ENCODE peak calls at places on chromosome 16, in four cellular contexts. X is SK-N-SH, G is neural progenitor cell, J is mammary epithelial cell. F is an unnamed sample. For H3K79me2 and H3K4me1, the result is how much of the 10 kb centered on the place peaks cover.

GRCh38 chr16:86554599-86554916 is 477 bp downstream of the MTHFSD start:
- DNase-seq in X (no peak), G (peak), J (no peak), F (peak)

GRCh38 chr16:1613728-1614225 is 1.6 kb downstream of the CRAMP1 start:
- DNase-seq in X (no peak), G (peak), J (peak), F (peak)

GRCh38 chr16:83835972-83836566 is 28.3 kb downstream of the HSBP1 start:
- DNase-seq in X (no peak), G (no peak), J (peak), F (no peak)

GRCh38 chr16:21656795-21657768 is 4.7 kb upstream of the IGSF6 start:
- DNase-seq in X (peak), G (peak), J (peak), F (peak)

GRCh38 chr16:80369559-80369958 is 171.2 kb upstream of the DYNLRB2 start:
- DNase-seq in X (peak), G (peak), J (peak), F (peak)

GRCh38 chr16:30761427-30761927 is 385 bp downstream of the CFAP119 start:
- DNase-seq in X (peak), G (peak), J (peak), F (peak)

GRCh38 chr16:1108299-1109252 is 12.5 kb upstream of the C1QTNF8 start:
- DNase-seq in X (no peak), G (no peak), J (no peak), F (no peak)

GRCh38 chr16:52078716-52079655 is 468.0 kb downstream of the TOX3 start:
- DNase-seq in X (no peak), G (no peak), J (no peak), F (no peak)

GRCh38 chr16:86519649-86520316 is 9.5 kb downstream of the FOXF1 start:
- DNase-seq in X (peak), G (peak), J (no peak), F (peak)

GRCh38 chr16:16183562-16183961 is 39.7 kb downstream of the ABCC6 start:
- DNase-seq in X (no peak), G (peak), J (no peak), F (peak)

GRCh38 chr16:15489016-15489415 is 54.6 kb downstream of the BMERB1 start:
- DNase-seq in X (no peak), G (no peak), J (no peak), F (no peak)

GRCh38 chr16:2784536-2785100 is 2.7 kb downstream of the PRSS33 start:
- DNase-seq in X (no peak), G (no peak), J (no peak), F (no peak)

GRCh38 chr16:23635958-23636357 is 5.2 kb downstream of the PALB2 start:
- DNase-seq in X (no peak), G (no peak), J (no peak), F (peak)

GRCh38 chr16:23640959-23641765 is at the start of the genes DCTN5 and PALB2:
- DNase-seq in X (peak), G (peak), J (peak), F (peak)

GRCh38 chr16:23642246-23642774 is 1.0 kb downstream of the DCTN5 start:
- DNase-seq in X (no peak), G (no peak), J (no peak), F (no peak)

DNA sequence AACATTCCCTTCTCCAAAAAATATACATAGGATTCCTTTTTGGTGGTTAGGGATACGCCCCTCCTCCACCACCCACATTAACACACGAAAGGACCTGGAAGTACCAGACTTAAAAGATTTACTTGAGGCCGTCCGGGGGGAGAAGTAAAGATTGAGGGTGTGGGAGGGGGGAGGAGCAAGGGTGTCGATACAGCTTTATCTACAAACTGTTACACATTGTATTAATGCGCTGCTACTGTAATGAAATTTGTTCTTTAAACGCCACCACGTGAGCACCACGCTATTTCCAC is 496 bp downstream of the PALB2 start:
- DNase-seq in X (peak), G (no peak), J (peak), F (peak)
- H3K79me2 ChIP-seq in X (half or more), G (under half), J (half or more), F (under half)

GRCh38 chr16:66225696-66226095 is 140.8 kb upstream of the CDH5 start:
- DNase-seq in X (no peak), G (no peak), J (no peak), F (no peak)

GRCh38 chr16:66224186-66224585 is 142.3 kb upstream of the CDH5 start:
- DNase-seq in X (no peak), G (no peak), J (no peak), F (no peak)

GRCh38 chr16:66223176-66223780 is 143.2 kb upstream of the CDH5 start:
- DNase-seq in X (no peak), G (no peak), J (no peak), F (no peak)

GRCh38 chr16:66222756-66223155 is 143.7 kb upstream of the CDH5 start:
- DNase-seq in X (no peak), G (no peak), J (no peak), F (no peak)

GRCh38 chr16:66224636-66225035 is 141.9 kb upstream of the CDH5 start:
- DNase-seq in X (no peak), G (peak), J (no peak), F (no peak)
- H3K4me1 ChIP-seq in X (under half), G (under half), J (under half), F (under half)

GRCh38 chr16:89097528-89097846 is 3.8 kb downstream of the ACSF3 start:
- DNase-seq in X (no peak), G (no peak), J (no peak), F (no peak)
- H3K79me2 ChIP-seq in X (half or more), G (half or more), J (half or more), F (under half)

DNA sequence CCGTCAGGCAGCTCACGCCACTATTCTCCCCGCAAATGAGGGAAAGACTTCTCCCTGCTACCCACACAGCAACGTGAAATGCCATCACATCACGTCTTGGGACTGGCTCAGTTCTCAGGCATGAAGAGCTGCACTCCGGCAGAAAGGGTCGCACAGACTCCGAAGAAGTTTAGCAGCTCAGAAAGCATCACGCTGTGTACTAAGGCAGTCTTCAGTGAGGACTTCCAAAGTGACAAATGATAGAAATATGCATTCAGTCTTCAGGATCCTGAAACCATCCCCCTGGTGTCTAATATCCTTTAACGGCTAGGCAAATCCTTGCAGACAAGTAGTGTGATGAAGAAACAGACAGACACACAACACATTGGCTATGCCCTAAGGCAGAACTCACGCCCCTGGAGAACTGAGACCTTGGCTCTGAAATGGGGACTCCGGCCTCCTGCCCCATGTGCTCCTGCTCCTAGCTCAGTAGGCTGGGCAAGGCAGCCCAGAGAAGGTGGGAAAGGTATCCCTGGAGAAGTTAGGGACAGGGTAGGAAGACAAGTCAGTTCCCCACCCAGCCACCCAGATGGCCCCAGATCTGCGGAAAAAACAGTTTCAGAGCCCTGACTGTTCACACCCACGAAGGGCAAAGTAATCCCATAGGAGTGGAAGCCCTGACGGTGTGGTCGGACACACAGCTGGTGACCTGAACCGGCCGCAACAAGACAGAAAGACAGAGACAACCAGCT is 1.6 kb downstream of the XYLT1 start:
- DNase-seq in X (peak), G (peak), J (peak), F (peak)
- H3K4me1 ChIP-seq in X (under half), G (under half), J (under half), F (under half)

GRCh38 chr16:11738742-11739544 is 3.7 kb downstream of the TXNDC11 start:
- DNase-seq in X (no peak), G (no peak), J (no peak), F (no peak)

GRCh38 chr16:11742041-11742535 is 569 bp downstream of the TXNDC11 start:
- DNase-seq in X (no peak), G (no peak), J (peak), F (peak)

GRCh38 chr16:11737678-11738077 is 5.0 kb downstream of the TXNDC11 start:
- DNase-seq in X (no peak), G (no peak), J (no peak), F (no peak)

GRCh38 chr16:11742536-11743307 is at the start of gene TXNDC11:
- DNase-seq in X (peak), G (peak), J (peak), F (peak)

GRCh38 chr16:11740567-11740966 is 2.1 kb downstream of the TXNDC11 start:
- DNase-seq in X (no peak), G (no peak), J (no peak), F (no peak)
- H3K79me2 ChIP-seq in X (half or more), G (under half), J (half or more), F (under half)

F was measured in mesendoderm.